ENCODE peak calls at places on chromosomes 1 and 21, in five cellular contexts. K is PC-9, Q is epithelial cell of esophagus, V is astrocyte of the spinal cord, Y is NCI-H1092. A is an unnamed sample.

GRCh38 chr1:84877592-84877991 is 15.4 kb downstream of the LPAR3 start:
- DNase-seq in V (no peak), K (no peak), Y (no peak), Q (no peak), A (no peak)

GRCh38 chr1:226979115-226979516 is 39.0 kb downstream of the COQ8A start:
- DNase-seq in V (no peak), Y (no peak), Q (no peak), K (no peak), A (no peak)

GRCh38 chr1:10638559-10639300 is 157.7 kb downstream of the CASZ1 start:
- DNase-seq in Q (no peak), K (no peak), V (no peak), Y (no peak), A (no peak)

GRCh38 chr21:26506951-26507350 is 66.1 kb downstream of the CYYR1 start:
- DNase-seq in Y (no peak), V (peak), K (no peak), Q (peak), A (peak)

GRCh38 chr1:36172983-36173382 is 17.0 kb downstream of the MAP7D1 start:
- DNase-seq in Q (peak), Y (no peak), V (peak), K (peak), A (peak)

GRCh38 chr1:7886346-7886745 is 33.5 kb upstream of the UTS2 start:
- DNase-seq in Y (peak), Q (peak), K (peak), V (peak), A (peak)

GRCh38 chr1:93344886-93345632 is 648 bp upstream of the DR1 start:
- DNase-seq in K (no peak), Y (no peak), Q (peak), V (no peak), A (no peak)

GRCh38 chr1:43590389-43590788 is 59.6 kb upstream of the KDM4A start:
- DNase-seq in Y (no peak), Q (no peak), V (no peak), K (no peak), A (no peak)